ENCODE peak calls at places on chromosomes 3 and 15, in nine cellular contexts. B is endothelial cell of umbilical vein, K is hepatocyte, A is AG04450, S is cardiac muscle cell, V is kidney, W is aorta, F is vagina, U is A549. H is an unnamed sample.
A peak's percentile ranks its signal among the peaks of the same experiment; 100 is the strongest.

GRCh38 chr3:145219355-145220196 is 941.4 kb downstream of the PLOD2 start:
- DNase-seq in W (no peak), A (no peak), F (no peak), V (no peak), S (no peak), U (no peak), K (no peak), B (peak; percentile 22), H (no peak)

GRCh38 chr15:30882861-30883433 is 20.8 kb upstream of the FAN1 start:
- DNase-seq in B (no peak), A (no peak), K (no peak), S (no peak), U (no peak), W (no peak), F (no peak), V (no peak), H (no peak)

GRCh38 chr3:170726976-170727661 is 141.2 kb upstream of the SLC7A14 start:
- DNase-seq in F (no peak), U (peak; percentile 13), V (no peak), S (no peak), A (no peak), B (peak; percentile 85), W (no peak), K (no peak), H (no peak)

GRCh38 chr3:105997800-105998526 is 129.2 kb upstream of the CBLB start:
- DNase-seq in B (no peak), V (no peak), K (peak; percentile 60), S (no peak), A (peak; percentile 75), U (no peak), W (no peak), F (no peak), H (peak; percentile 50)

GRCh38 chr15:80776420-80777045 is 2.6 kb upstream of the CEMIP start:
- DNase-seq in V (peak; percentile 78), K (peak; percentile 90), F (no peak), B (peak; percentile 81), U (peak; percentile 83), S (peak; percentile 86), A (peak; percentile 48), W (no peak), H (peak; percentile 66)

GRCh38 chr15:59688383-59688887 is 685 bp downstream of the BNIP2 start:
- DNase-seq in K (no peak), B (peak; percentile 79), S (no peak), F (no peak), V (no peak), W (no peak), A (no peak), U (peak; percentile 25), H (no peak)

GRCh38 chr15:41878355-41878699 is 15.5 kb downstream of the SPTBN5 start:
- DNase-seq in W (no peak), B (no peak), K (no peak), F (no peak), A (no peak), V (no peak), U (no peak), S (no peak), H (no peak)

GRCh38 chr15:22958487-22959280 is 21.5 kb downstream of the CYFIP1 start:
- DNase-seq in F (no peak), U (no peak), S (no peak), A (no peak), B (no peak), K (no peak), V (no peak), W (peak; percentile 51), H (no peak)

GRCh38 chr3:184602406-184603155 is 41.0 kb downstream of the EPHB3 start:
- DNase-seq in K (no peak), U (peak; percentile 9), S (no peak), F (no peak), A (no peak), V (no peak), W (no peak), B (no peak), H (no peak)

GRCh38 chr3:312170-312569 is 115.6 kb downstream of the CHL1 start:
- DNase-seq in F (no peak), A (no peak), S (no peak), K (no peak), V (no peak), B (no peak), U (no peak), W (no peak), H (no peak)

GRCh38 chr3:79039192-79039591 is 728.6 kb downstream of the ROBO1 start:
- DNase-seq in U (no peak), V (no peak), B (no peak), W (no peak), A (no peak), F (no peak), S (no peak), K (no peak), H (no peak)

GRCh38 chr3:264394-265156 is 68.0 kb downstream of the CHL1 start:
- DNase-seq in F (no peak), S (no peak), U (peak; percentile 50), W (no peak), B (no peak), A (peak; percentile 93), V (no peak), K (peak; percentile 41), H (no peak)

GRCh38 chr15:42139596-42139995 is 16.8 kb downstream of the PLA2G4F start:
- DNase-seq in F (no peak), K (no peak), B (no peak), W (peak; percentile 69), S (no peak), A (no peak), V (peak; percentile 18), U (no peak), H (no peak)

GRCh38 chr3:124804875-124805274 is 74.6 kb downstream of the UMPS start:
- DNase-seq in U (no peak), K (no peak), B (no peak), W (no peak), S (no peak), F (no peak), A (no peak), V (no peak), H (no peak)

GRCh38 chr3:4425707-4426106 is 41.4 kb downstream of the SUMF1 start:
- DNase-seq in K (no peak), W (no peak), A (no peak), F (no peak), U (no peak), V (no peak), B (no peak), S (no peak), H (no peak)

GRCh38 chr3:64612082-64612860 is 75.5 kb downstream of the ADAMTS9 start:
- DNase-seq in B (no peak), U (no peak), K (peak; percentile 47), A (no peak), S (peak; percentile 85), W (no peak), V (no peak), F (no peak), H (no peak)

GRCh38 chr3:114498779-114499370 is 205.0 kb downstream of the TIGIT start:
- DNase-seq in K (peak; percentile 75), B (no peak), W (no peak), A (no peak), F (no peak), U (peak; percentile 51), V (no peak), S (no peak), H (no peak)

GRCh38 chr15:29035571-29036285 is 150.0 kb downstream of the APBA2 start:
- DNase-seq in A (no peak), U (no peak), F (no peak), B (no peak), S (no peak), V (no peak), K (no peak), W (no peak), H (no peak)

GRCh38 chr15:28106294-28107110 is 7.4 kb upstream of the OCA2 start:
- DNase-seq in B (no peak), F (no peak), S (peak; percentile 43), A (no peak), V (peak; percentile 75), W (no peak), U (peak; percentile 51), K (peak; percentile 38), H (peak; percentile 48)

GRCh38 chr3:189496375-189497138 is 134.6 kb upstream of the TP63 start:
- DNase-seq in F (no peak), K (no peak), A (no peak), V (no peak), S (no peak), W (no peak), U (no peak), B (no peak), H (no peak)

DNA sequence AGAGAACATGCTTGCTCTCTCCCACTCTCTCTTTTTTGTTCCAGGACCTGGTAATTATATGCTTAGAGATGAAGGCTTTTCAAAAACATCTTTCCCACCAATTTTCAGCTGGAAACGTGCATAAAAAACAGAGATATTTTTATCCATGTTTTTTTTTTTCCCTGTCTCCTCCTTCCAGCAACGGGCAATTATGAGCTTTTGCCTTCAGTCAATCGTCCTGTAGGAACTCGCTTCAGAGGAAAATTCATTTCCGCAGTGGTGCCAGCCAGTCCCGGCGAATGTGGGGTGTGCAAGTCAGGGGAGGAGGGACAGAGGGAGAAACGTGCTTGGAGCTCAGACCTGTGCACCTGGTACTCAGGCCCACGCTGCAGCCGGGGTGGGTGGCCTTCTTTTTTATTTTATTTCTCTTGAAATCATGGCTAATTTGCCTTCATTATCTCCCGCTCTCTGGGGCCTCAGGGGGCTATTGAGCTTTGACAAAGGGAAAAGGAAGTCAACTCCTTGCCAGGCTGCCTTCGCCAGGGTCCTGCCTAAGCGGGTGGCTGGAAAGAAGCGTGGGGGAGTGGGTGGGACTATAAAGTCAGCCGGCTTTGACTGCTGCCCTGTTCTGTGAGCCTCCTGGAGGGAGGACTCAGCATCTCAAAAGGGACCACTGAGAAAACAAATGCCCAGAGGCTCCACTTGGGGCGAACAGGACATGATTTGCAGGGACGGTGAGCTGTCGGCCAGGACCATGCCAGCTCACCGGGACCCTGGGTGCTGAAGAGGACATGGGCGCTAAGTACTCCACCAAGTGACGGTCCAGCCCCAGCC is 5.6 kb downstream of the GRIP2 start:
- DNase-seq in S (no peak), B (no peak), K (no peak), A (no peak), U (no peak), F (no peak), V (peak; percentile 51), W (peak; percentile 59), H (peak; percentile 35)
- H3K4me3 ChIP-seq in S (no peak overlapping the region), B (no peak overlapping the region), K (no peak overlapping the region), A (no peak overlapping the region), U (no peak overlapping the region), F (no peak overlapping the region), V (no peak overlapping the region), W (no peak overlapping the region), H (no peak overlapping the region)

GRCh38 chr3:160129459-160130061 is 95.7 kb upstream of the C3orf80 start:
- DNase-seq in S (no peak), K (no peak), B (peak; percentile 95), A (peak; percentile 80), V (no peak), F (no peak), W (no peak), U (peak; percentile 38), H (no peak)
- H3K27ac ChIP-seq in S (no peak overlapping the region), K (no peak overlapping the region), B (peak overlapping the region; percentile 68), A (peak overlapping the region; percentile 33), V (no peak overlapping the region), F (no peak overlapping the region), W (no peak overlapping the region), U (peak overlapping the region; percentile 86), H (no peak overlapping the region)

GRCh38 chr3:141367038-141367730 is 1.1 kb upstream of the ZBTB38 start:
- DNase-seq in W (no peak), S (no peak), B (peak; percentile 85), A (peak; percentile 99), V (no peak), F (no peak), K (peak; percentile 31), U (no peak), H (no peak)
- H3K4me3 ChIP-seq in W (no peak overlapping the region), S (no peak overlapping the region), B (no peak overlapping the region), A (peak overlapping the region; percentile 33), V (no peak overlapping the region), F (no peak overlapping the region), K (no peak overlapping the region), U (no peak overlapping the region), H (no peak overlapping the region)

GRCh38 chr15:96947830-96948229 is 617.3 kb downstream of the NR2F2 start:
- DNase-seq in W (no peak), S (peak; percentile 77), V (no peak), B (peak; percentile 22), F (no peak), K (peak; percentile 44), U (no peak), A (no peak), H (no peak)
- H3K27ac ChIP-seq in W (no peak overlapping the region), S (no peak overlapping the region), V (no peak overlapping the region), B (no peak overlapping the region), F (no peak overlapping the region), K (no peak overlapping the region), U (no peak overlapping the region), A (no peak overlapping the region), H (no peak overlapping the region)

H was measured in lower lobe of right lung.